ENCODE peak calls at places on chromosome 13, in seven cellular contexts. One of them, this sample, is unnamed.
A peak's percentile ranks its signal among the peaks of the same experiment; 100 is the strongest.

GRCh38 chr13:95235199-95235726 is 66.0 kb downstream of the ABCC4 start:
- DNase-seq in uterus: no peak
- DNase-seq in activated T-cell treated with anti-CD3 and anti-CD28 coated beads for 1 hour: no peak
- DNase-seq in activated CD4-positive, alpha-beta T cell treated with anti-CD3 and anti-CD28 coated beads, Interleukin-2, amount 10 ng/mL, durations not matched to agents 24 days and 14 days: no peak
- DNase-seq in NCI-H69: peak; percentile 10
- DNase-seq in stimulated activated CD4-positive, alpha-beta T cell treated with anti-CD3 and anti-CD28 coated beads, Interleukin-4, amount 100 ng/mL, for 24 hours: no peak
- DNase-seq in stimulated activated CD8-positive, alpha-beta memory T cell treated with anti-CD3 and anti-CD28 coated beads, Interleukin-15, amount 100 ng/mL, for 24 hours: no peak
- DNase-seq in this sample: no peak

GRCh38 chr13:32910530-32910929 is 105.7 kb upstream of the KL start:
- DNase-seq in uterus: no peak
- DNase-seq in activated T-cell treated with anti-CD3 and anti-CD28 coated beads for 1 hour: no peak
- DNase-seq in activated CD4-positive, alpha-beta T cell treated with anti-CD3 and anti-CD28 coated beads, Interleukin-2, amount 10 ng/mL, durations not matched to agents 24 days and 14 days: no peak
- DNase-seq in NCI-H69: no peak
- DNase-seq in stimulated activated CD4-positive, alpha-beta T cell treated with anti-CD3 and anti-CD28 coated beads, Interleukin-4, amount 100 ng/mL, for 24 hours: no peak
- DNase-seq in stimulated activated CD8-positive, alpha-beta memory T cell treated with anti-CD3 and anti-CD28 coated beads, Interleukin-15, amount 100 ng/mL, for 24 hours: no peak
- DNase-seq in this sample: no peak

GRCh38 chr13:75512253-75512652 is 25.4 kb downstream of the COMMD6 start:
- DNase-seq in uterus: no peak
- DNase-seq in activated T-cell treated with anti-CD3 and anti-CD28 coated beads for 1 hour: no peak
- DNase-seq in activated CD4-positive, alpha-beta T cell treated with anti-CD3 and anti-CD28 coated beads, Interleukin-2, amount 10 ng/mL, durations not matched to agents 24 days and 14 days: no peak
- DNase-seq in NCI-H69: no peak
- DNase-seq in stimulated activated CD4-positive, alpha-beta T cell treated with anti-CD3 and anti-CD28 coated beads, Interleukin-4, amount 100 ng/mL, for 24 hours: no peak
- DNase-seq in stimulated activated CD8-positive, alpha-beta memory T cell treated with anti-CD3 and anti-CD28 coated beads, Interleukin-15, amount 100 ng/mL, for 24 hours: no peak
- DNase-seq in this sample: no peak

GRCh38 chr13:113140677-113141590 is 17.5 kb upstream of the PROZ start:
- DNase-seq in uterus: no peak
- DNase-seq in activated T-cell treated with anti-CD3 and anti-CD28 coated beads for 1 hour: no peak
- DNase-seq in activated CD4-positive, alpha-beta T cell treated with anti-CD3 and anti-CD28 coated beads, Interleukin-2, amount 10 ng/mL, durations not matched to agents 24 days and 14 days: no peak
- DNase-seq in NCI-H69: no peak
- DNase-seq in stimulated activated CD4-positive, alpha-beta T cell treated with anti-CD3 and anti-CD28 coated beads, Interleukin-4, amount 100 ng/mL, for 24 hours: no peak
- DNase-seq in stimulated activated CD8-positive, alpha-beta memory T cell treated with anti-CD3 and anti-CD28 coated beads, Interleukin-15, amount 100 ng/mL, for 24 hours: no peak
- DNase-seq in this sample: no peak

GRCh38 chr13:53238241-53238640 is 209.6 kb downstream of the OLFM4 start:
- DNase-seq in uterus: no peak
- DNase-seq in activated T-cell treated with anti-CD3 and anti-CD28 coated beads for 1 hour: no peak
- DNase-seq in activated CD4-positive, alpha-beta T cell treated with anti-CD3 and anti-CD28 coated beads, Interleukin-2, amount 10 ng/mL, durations not matched to agents 24 days and 14 days: no peak
- DNase-seq in NCI-H69: peak; percentile 82
- DNase-seq in stimulated activated CD4-positive, alpha-beta T cell treated with anti-CD3 and anti-CD28 coated beads, Interleukin-4, amount 100 ng/mL, for 24 hours: no peak
- DNase-seq in stimulated activated CD8-positive, alpha-beta memory T cell treated with anti-CD3 and anti-CD28 coated beads, Interleukin-15, amount 100 ng/mL, for 24 hours: no peak
- DNase-seq in this sample: no peak

GRCh38 chr13:66468656-66469055 is 761.5 kb downstream of the PCDH9 start:
- DNase-seq in uterus: no peak
- DNase-seq in activated T-cell treated with anti-CD3 and anti-CD28 coated beads for 1 hour: no peak
- DNase-seq in activated CD4-positive, alpha-beta T cell treated with anti-CD3 and anti-CD28 coated beads, Interleukin-2, amount 10 ng/mL, durations not matched to agents 24 days and 14 days: no peak
- DNase-seq in NCI-H69: no peak
- DNase-seq in stimulated activated CD4-positive, alpha-beta T cell treated with anti-CD3 and anti-CD28 coated beads, Interleukin-4, amount 100 ng/mL, for 24 hours: no peak
- DNase-seq in stimulated activated CD8-positive, alpha-beta memory T cell treated with anti-CD3 and anti-CD28 coated beads, Interleukin-15, amount 100 ng/mL, for 24 hours: no peak
- DNase-seq in this sample: no peak

GRCh38 chr13:79354285-79354684 is 51.8 kb downstream of the RBM26 start:
- DNase-seq in uterus: no peak
- DNase-seq in activated T-cell treated with anti-CD3 and anti-CD28 coated beads for 1 hour: no peak
- DNase-seq in activated CD4-positive, alpha-beta T cell treated with anti-CD3 and anti-CD28 coated beads, Interleukin-2, amount 10 ng/mL, durations not matched to agents 24 days and 14 days: no peak
- DNase-seq in NCI-H69: no peak
- DNase-seq in stimulated activated CD4-positive, alpha-beta T cell treated with anti-CD3 and anti-CD28 coated beads, Interleukin-4, amount 100 ng/mL, for 24 hours: no peak
- DNase-seq in stimulated activated CD8-positive, alpha-beta memory T cell treated with anti-CD3 and anti-CD28 coated beads, Interleukin-15, amount 100 ng/mL, for 24 hours: no peak
- DNase-seq in this sample: no peak

GRCh38 chr13:76019421-76020044 is 383.4 kb downstream of the LMO7 start:
- DNase-seq in uterus: no peak
- DNase-seq in activated T-cell treated with anti-CD3 and anti-CD28 coated beads for 1 hour: no peak
- DNase-seq in activated CD4-positive, alpha-beta T cell treated with anti-CD3 and anti-CD28 coated beads, Interleukin-2, amount 10 ng/mL, durations not matched to agents 24 days and 14 days: no peak
- DNase-seq in NCI-H69: peak; percentile 25
- DNase-seq in stimulated activated CD4-positive, alpha-beta T cell treated with anti-CD3 and anti-CD28 coated beads, Interleukin-4, amount 100 ng/mL, for 24 hours: no peak
- DNase-seq in stimulated activated CD8-positive, alpha-beta memory T cell treated with anti-CD3 and anti-CD28 coated beads, Interleukin-15, amount 100 ng/mL, for 24 hours: no peak
- DNase-seq in this sample: peak; percentile 74

GRCh38 chr13:29707876-29708543 is 112.5 kb upstream of the SLC7A1 start:
- DNase-seq in uterus: no peak
- DNase-seq in activated T-cell treated with anti-CD3 and anti-CD28 coated beads for 1 hour: peak; percentile 12
- DNase-seq in activated CD4-positive, alpha-beta T cell treated with anti-CD3 and anti-CD28 coated beads, Interleukin-2, amount 10 ng/mL, durations not matched to agents 24 days and 14 days: peak; percentile 84
- DNase-seq in NCI-H69: peak; percentile 50
- DNase-seq in stimulated activated CD4-positive, alpha-beta T cell treated with anti-CD3 and anti-CD28 coated beads, Interleukin-4, amount 100 ng/mL, for 24 hours: peak; percentile 58
- DNase-seq in stimulated activated CD8-positive, alpha-beta memory T cell treated with anti-CD3 and anti-CD28 coated beads, Interleukin-15, amount 100 ng/mL, for 24 hours: no peak
- DNase-seq in this sample: no peak

GRCh38 chr13:94249512-94249911 is 230.0 kb downstream of the DCT start:
- DNase-seq in uterus: no peak
- DNase-seq in activated T-cell treated with anti-CD3 and anti-CD28 coated beads for 1 hour: no peak
- DNase-seq in activated CD4-positive, alpha-beta T cell treated with anti-CD3 and anti-CD28 coated beads, Interleukin-2, amount 10 ng/mL, durations not matched to agents 24 days and 14 days: no peak
- DNase-seq in NCI-H69: peak; percentile 91
- DNase-seq in stimulated activated CD4-positive, alpha-beta T cell treated with anti-CD3 and anti-CD28 coated beads, Interleukin-4, amount 100 ng/mL, for 24 hours: no peak
- DNase-seq in stimulated activated CD8-positive, alpha-beta memory T cell treated with anti-CD3 and anti-CD28 coated beads, Interleukin-15, amount 100 ng/mL, for 24 hours: no peak
- DNase-seq in this sample: no peak

GRCh38 chr13:76231522-76232167 is 595.5 kb downstream of the LMO7 start:
- DNase-seq in uterus: no peak
- DNase-seq in activated T-cell treated with anti-CD3 and anti-CD28 coated beads for 1 hour: no peak
- DNase-seq in activated CD4-positive, alpha-beta T cell treated with anti-CD3 and anti-CD28 coated beads, Interleukin-2, amount 10 ng/mL, durations not matched to agents 24 days and 14 days: no peak
- DNase-seq in NCI-H69: peak; percentile 73
- DNase-seq in stimulated activated CD4-positive, alpha-beta T cell treated with anti-CD3 and anti-CD28 coated beads, Interleukin-4, amount 100 ng/mL, for 24 hours: no peak
- DNase-seq in stimulated activated CD8-positive, alpha-beta memory T cell treated with anti-CD3 and anti-CD28 coated beads, Interleukin-15, amount 100 ng/mL, for 24 hours: no peak
- DNase-seq in this sample: no peak

GRCh38 chr13:113897161-113897560 is 33.3 kb upstream of the GAS6 start:
- DNase-seq in uterus: peak; percentile 7
- DNase-seq in activated T-cell treated with anti-CD3 and anti-CD28 coated beads for 1 hour: no peak
- DNase-seq in activated CD4-positive, alpha-beta T cell treated with anti-CD3 and anti-CD28 coated beads, Interleukin-2, amount 10 ng/mL, durations not matched to agents 24 days and 14 days: peak; percentile 32
- DNase-seq in NCI-H69: no peak
- DNase-seq in stimulated activated CD4-positive, alpha-beta T cell treated with anti-CD3 and anti-CD28 coated beads, Interleukin-4, amount 100 ng/mL, for 24 hours: no peak
- DNase-seq in stimulated activated CD8-positive, alpha-beta memory T cell treated with anti-CD3 and anti-CD28 coated beads, Interleukin-15, amount 100 ng/mL, for 24 hours: no peak
- DNase-seq in this sample: no peak

GRCh38 chr13:94303644-94304174 is 175.8 kb downstream of the DCT start:
- DNase-seq in uterus: no peak
- DNase-seq in activated T-cell treated with anti-CD3 and anti-CD28 coated beads for 1 hour: no peak
- DNase-seq in activated CD4-positive, alpha-beta T cell treated with anti-CD3 and anti-CD28 coated beads, Interleukin-2, amount 10 ng/mL, durations not matched to agents 24 days and 14 days: no peak
- DNase-seq in NCI-H69: peak; percentile 48
- DNase-seq in stimulated activated CD4-positive, alpha-beta T cell treated with anti-CD3 and anti-CD28 coated beads, Interleukin-4, amount 100 ng/mL, for 24 hours: no peak
- DNase-seq in stimulated activated CD8-positive, alpha-beta memory T cell treated with anti-CD3 and anti-CD28 coated beads, Interleukin-15, amount 100 ng/mL, for 24 hours: no peak
- DNase-seq in this sample: no peak

GRCh38 chr13:79374578-79374977 is 31.5 kb downstream of the RBM26 start:
- DNase-seq in uterus: no peak
- DNase-seq in activated T-cell treated with anti-CD3 and anti-CD28 coated beads for 1 hour: no peak
- DNase-seq in activated CD4-positive, alpha-beta T cell treated with anti-CD3 and anti-CD28 coated beads, Interleukin-2, amount 10 ng/mL, durations not matched to agents 24 days and 14 days: no peak
- DNase-seq in NCI-H69: no peak
- DNase-seq in stimulated activated CD4-positive, alpha-beta T cell treated with anti-CD3 and anti-CD28 coated beads, Interleukin-4, amount 100 ng/mL, for 24 hours: no peak
- DNase-seq in stimulated activated CD8-positive, alpha-beta memory T cell treated with anti-CD3 and anti-CD28 coated beads, Interleukin-15, amount 100 ng/mL, for 24 hours: no peak
- DNase-seq in this sample: no peak

GRCh38 chr13:49436890-49437289 is 7.0 kb downstream of the CAB39L start:
- DNase-seq in uterus: peak; percentile 48
- DNase-seq in activated T-cell treated with anti-CD3 and anti-CD28 coated beads for 1 hour: no peak
- DNase-seq in activated CD4-positive, alpha-beta T cell treated with anti-CD3 and anti-CD28 coated beads, Interleukin-2, amount 10 ng/mL, durations not matched to agents 24 days and 14 days: no peak
- DNase-seq in NCI-H69: no peak
- DNase-seq in stimulated activated CD4-positive, alpha-beta T cell treated with anti-CD3 and anti-CD28 coated beads, Interleukin-4, amount 100 ng/mL, for 24 hours: no peak
- DNase-seq in stimulated activated CD8-positive, alpha-beta memory T cell treated with anti-CD3 and anti-CD28 coated beads, Interleukin-15, amount 100 ng/mL, for 24 hours: no peak
- DNase-seq in this sample: peak; percentile 67

GRCh38 chr13:19910336-19911072 is 47.1 kb upstream of the ZMYM5 start:
- DNase-seq in uterus: no peak
- DNase-seq in activated T-cell treated with anti-CD3 and anti-CD28 coated beads for 1 hour: no peak
- DNase-seq in activated CD4-positive, alpha-beta T cell treated with anti-CD3 and anti-CD28 coated beads, Interleukin-2, amount 10 ng/mL, durations not matched to agents 24 days and 14 days: no peak
- DNase-seq in NCI-H69: no peak
- DNase-seq in stimulated activated CD4-positive, alpha-beta T cell treated with anti-CD3 and anti-CD28 coated beads, Interleukin-4, amount 100 ng/mL, for 24 hours: no peak
- DNase-seq in stimulated activated CD8-positive, alpha-beta memory T cell treated with anti-CD3 and anti-CD28 coated beads, Interleukin-15, amount 100 ng/mL, for 24 hours: no peak
- DNase-seq in this sample: no peak

GRCh38 chr13:80379245-80379644 is 38.3 kb upstream of the SPRY2 start:
- DNase-seq in uterus: no peak
- DNase-seq in activated T-cell treated with anti-CD3 and anti-CD28 coated beads for 1 hour: no peak
- DNase-seq in activated CD4-positive, alpha-beta T cell treated with anti-CD3 and anti-CD28 coated beads, Interleukin-2, amount 10 ng/mL, durations not matched to agents 24 days and 14 days: no peak
- DNase-seq in NCI-H69: no peak
- DNase-seq in stimulated activated CD4-positive, alpha-beta T cell treated with anti-CD3 and anti-CD28 coated beads, Interleukin-4, amount 100 ng/mL, for 24 hours: no peak
- DNase-seq in stimulated activated CD8-positive, alpha-beta memory T cell treated with anti-CD3 and anti-CD28 coated beads, Interleukin-15, amount 100 ng/mL, for 24 hours: no peak
- DNase-seq in this sample: no peak

GRCh38 chr13:45055198-45055901 is 65.0 kb upstream of the GTF2F2 start:
- DNase-seq in uterus: peak; percentile 42
- DNase-seq in activated T-cell treated with anti-CD3 and anti-CD28 coated beads for 1 hour: no peak
- DNase-seq in activated CD4-positive, alpha-beta T cell treated with anti-CD3 and anti-CD28 coated beads, Interleukin-2, amount 10 ng/mL, durations not matched to agents 24 days and 14 days: peak; percentile 73
- DNase-seq in NCI-H69: no peak
- DNase-seq in stimulated activated CD4-positive, alpha-beta T cell treated with anti-CD3 and anti-CD28 coated beads, Interleukin-4, amount 100 ng/mL, for 24 hours: peak; percentile 79
- DNase-seq in stimulated activated CD8-positive, alpha-beta memory T cell treated with anti-CD3 and anti-CD28 coated beads, Interleukin-15, amount 100 ng/mL, for 24 hours: no peak
- DNase-seq in this sample: no peak

GRCh38 chr13:30629527-30629926 is 11.8 kb downstream of the USPL1 start:
- DNase-seq in uterus: no peak
- DNase-seq in activated T-cell treated with anti-CD3 and anti-CD28 coated beads for 1 hour: no peak
- DNase-seq in activated CD4-positive, alpha-beta T cell treated with anti-CD3 and anti-CD28 coated beads, Interleukin-2, amount 10 ng/mL, durations not matched to agents 24 days and 14 days: no peak
- DNase-seq in NCI-H69: no peak
- DNase-seq in stimulated activated CD4-positive, alpha-beta T cell treated with anti-CD3 and anti-CD28 coated beads, Interleukin-4, amount 100 ng/mL, for 24 hours: no peak
- DNase-seq in stimulated activated CD8-positive, alpha-beta memory T cell treated with anti-CD3 and anti-CD28 coated beads, Interleukin-15, amount 100 ng/mL, for 24 hours: no peak
- DNase-seq in this sample: no peak

GRCh38 chr13:59721889-59722579 is 441.7 kb downstream of the DIAPH3 start:
- DNase-seq in uterus: no peak
- DNase-seq in activated T-cell treated with anti-CD3 and anti-CD28 coated beads for 1 hour: no peak
- DNase-seq in activated CD4-positive, alpha-beta T cell treated with anti-CD3 and anti-CD28 coated beads, Interleukin-2, amount 10 ng/mL, durations not matched to agents 24 days and 14 days: no peak
- DNase-seq in NCI-H69: no peak
- DNase-seq in stimulated activated CD4-positive, alpha-beta T cell treated with anti-CD3 and anti-CD28 coated beads, Interleukin-4, amount 100 ng/mL, for 24 hours: no peak
- DNase-seq in stimulated activated CD8-positive, alpha-beta memory T cell treated with anti-CD3 and anti-CD28 coated beads, Interleukin-15, amount 100 ng/mL, for 24 hours: no peak
- DNase-seq in this sample: no peak

GRCh38 chr13:41311607-41312500 is 787 bp downstream of the NAA16 start:
- DNase-seq in uterus: peak; percentile 35
- DNase-seq in activated T-cell treated with anti-CD3 and anti-CD28 coated beads for 1 hour: peak; percentile 49
- DNase-seq in activated CD4-positive, alpha-beta T cell treated with anti-CD3 and anti-CD28 coated beads, Interleukin-2, amount 10 ng/mL, durations not matched to agents 24 days and 14 days: peak; percentile 88
- DNase-seq in NCI-H69: peak; percentile 62
- DNase-seq in stimulated activated CD4-positive, alpha-beta T cell treated with anti-CD3 and anti-CD28 coated beads, Interleukin-4, amount 100 ng/mL, for 24 hours: peak; percentile 54
- DNase-seq in stimulated activated CD8-positive, alpha-beta memory T cell treated with anti-CD3 and anti-CD28 coated beads, Interleukin-15, amount 100 ng/mL, for 24 hours: peak; percentile 19
- DNase-seq in this sample: peak; percentile 64

GRCh38 chr13:77377016-77377415 is 50.1 kb upstream of the MYCBP2 start:
- DNase-seq in uterus: no peak
- DNase-seq in activated T-cell treated with anti-CD3 and anti-CD28 coated beads for 1 hour: no peak
- DNase-seq in activated CD4-positive, alpha-beta T cell treated with anti-CD3 and anti-CD28 coated beads, Interleukin-2, amount 10 ng/mL, durations not matched to agents 24 days and 14 days: no peak
- DNase-seq in NCI-H69: peak; percentile 1
- DNase-seq in stimulated activated CD4-positive, alpha-beta T cell treated with anti-CD3 and anti-CD28 coated beads, Interleukin-4, amount 100 ng/mL, for 24 hours: no peak
- DNase-seq in stimulated activated CD8-positive, alpha-beta memory T cell treated with anti-CD3 and anti-CD28 coated beads, Interleukin-15, amount 100 ng/mL, for 24 hours: no peak
- DNase-seq in this sample: no peak

This sample was measured in sciatic nerve.